ENCODE peak calls at places on chromosomes 7 and 10, in four cellular contexts. X is mucosa of gallbladder, F is GM23248, P is upper lobe of right lung. S is an unnamed sample.

GRCh38 chr7:7108931-7109330 is 73.4 kb upstream of the C1GALT1 start:
- DNase-seq in X (no peak), F (no peak), P (no peak), S (no peak)

GRCh38 chr10:61981460-61981859 is 80.0 kb downstream of the ARID5B start:
- DNase-seq in X (no peak), F (peak), P (no peak), S (no peak)

GRCh38 chr10:114313866-114314265 is 74.8 kb downstream of the VWA2 start:
- DNase-seq in X (no peak), F (no peak), P (no peak), S (no peak)

GRCh38 chr7:68381731-68382130 is 1216.5 kb upstream of the AUTS2 start:
- DNase-seq in X (no peak), F (no peak), P (no peak), S (no peak)

GRCh38 chr10:87700031-87700796 is 40.5 kb downstream of the PAPSS2 start:
- DNase-seq in X (no peak), F (peak), P (no peak), S (no peak)

GRCh38 chr10:96687317-96688012 is 32.8 kb downstream of the PIK3AP1 start:
- DNase-seq in X (no peak), F (no peak), P (no peak), S (no peak)

GRCh38 chr10:70672165-70672992 is at the start of gene ADAMTS14:
- DNase-seq in X (no peak), F (peak), P (peak), S (peak)

GRCh38 chr7:155190608-155191536 is 106.8 kb upstream of the INSIG1 start:
- DNase-seq in X (peak), F (peak), P (no peak), S (peak)

GRCh38 chr7:142455392-142455791 is 197.5 kb upstream of the PRSS58 start:
- DNase-seq in X (no peak), F (no peak), P (no peak), S (no peak)

GRCh38 chr10:112957589-112958202 is 7.6 kb downstream of the TCF7L2 start:
- DNase-seq in X (no peak), F (peak), P (no peak), S (no peak)

GRCh38 chr10:103512591-103513382 is 19.3 kb downstream of the NEURL1 start:
- DNase-seq in X (peak), F (no peak), P (peak), S (no peak)

GRCh38 chr10:6086375-6087233 is 2.2 kb upstream of the RBM17 start:
- DNase-seq in X (peak), F (peak), P (peak), S (peak)

GRCh38 chr7:87574630-87575029 is 26.1 kb downstream of the ABCB1 start:
- DNase-seq in X (no peak), F (peak), P (no peak), S (no peak)

GRCh38 chr7:74126220-74126880 is 42.7 kb downstream of the LIMK1 start:
- DNase-seq in X (no peak), F (no peak), P (no peak), S (no peak)

GRCh38 chr7:119281181-119281846 is 991.7 kb upstream of the KCND2 start:
- DNase-seq in X (no peak), F (no peak), P (no peak), S (no peak)

GRCh38 chr10:122258136-122259074 is 12.7 kb upstream of the BTBD16 start:
- DNase-seq in X (no peak), F (peak), P (no peak), S (no peak)

GRCh38 chr10:102153093-102153620 is 968 bp downstream of the NOLC1 start:
- DNase-seq in X (no peak), F (peak), P (no peak), S (no peak)

GRCh38 chr10:49115015-49115795 is at the start of gene VSTM4:
- DNase-seq in X (no peak), F (peak), P (peak), S (peak)

GRCh38 chr10:76618641-76619040 is 1019.0 kb downstream of the KCNMA1 start:
- DNase-seq in X (no peak), F (no peak), P (no peak), S (no peak)

GRCh38 chr10:63977329-63977923 is 456.2 kb downstream of the REEP3 start:
- DNase-seq in X (peak), F (peak), P (no peak), S (peak)

GRCh38 chr10:58625070-58625469 is 112.4 kb downstream of the BICC1 start:
- DNase-seq in X (no peak), F (peak), P (no peak), S (no peak)

GRCh38 chr10:30863516-30864210 is 168.0 kb downstream of the ZNF438 start:
- DNase-seq in X (no peak), F (peak), P (no peak), S (no peak)

GRCh38 chr7:94633025-94633341 is 22.9 kb downstream of the SGCE start:
- DNase-seq in X (no peak), F (no peak), P (no peak), S (no peak)

GRCh38 chr7:30143748-30144251 is 9.0 kb downstream of the MTURN start:
- DNase-seq in X (no peak), F (peak), P (no peak), S (no peak)

GRCh38 chr10:104033966-104034365 is 51.7 kb downstream of the COL17A1 start:
- DNase-seq in X (no peak), F (no peak), P (peak), S (no peak)

GRCh38 chr7:45259966-45260646 is 102.5 kb downstream of the RAMP3 start:
- DNase-seq in X (peak), F (peak), P (peak), S (peak)

GRCh38 chr7:70400829-70401380 is 731.0 kb upstream of the GALNT17 start:
- DNase-seq in X (no peak), F (no peak), P (no peak), S (no peak)

GRCh38 chr7:149794665-149795064 is 21.3 kb upstream of the ZNF467 start:
- DNase-seq in X (no peak), F (no peak), P (no peak), S (no peak)

GRCh38 chr7:28478661-28479060 is 66.3 kb downstream of the CREB5 start:
- DNase-seq in X (no peak), F (peak), P (no peak), S (no peak)

GRCh38 chr7:106476751-106477150 is 184.2 kb downstream of the CCDC71L start:
- DNase-seq in X (no peak), F (no peak), P (no peak), S (no peak)

GRCh38 chr7:64469673-64470072 is 93.2 kb downstream of the ZNF680 start:
- DNase-seq in X (no peak), F (no peak), P (no peak), S (no peak)

GRCh38 chr7:155263522-155264197 is 34.0 kb upstream of the INSIG1 start:
- DNase-seq in X (no peak), F (no peak), P (no peak), S (no peak)

GRCh38 chr10:110395350-110396283 is 90.9 kb upstream of the SMNDC1 start:
- DNase-seq in X (peak), F (peak), P (no peak), S (no peak)

GRCh38 chr7:157047148-157047547 is 36.7 kb upstream of the MNX1 start:
- DNase-seq in X (peak), F (no peak), P (no peak), S (no peak)

GRCh38 chr10:114957673-114958072 is 19.7 kb downstream of the TRUB1 start:
- DNase-seq in X (no peak), F (peak), P (no peak), S (no peak)

GRCh38 chr10:129971381-129972144 is 7.5 kb upstream of the EBF3 start:
- DNase-seq in X (peak), F (peak), P (peak), S (no peak)

GRCh38 chr7:105156731-105157130 is 142.7 kb downstream of the KMT2E start:
- DNase-seq in X (no peak), F (peak), P (no peak), S (no peak)

GRCh38 chr7:105136221-105136620 is 122.2 kb downstream of the KMT2E start:
- DNase-seq in X (no peak), F (peak), P (no peak), S (no peak)

GRCh38 chr7:145729701-145730100 is 386.9 kb upstream of the CNTNAP2 start:
- DNase-seq in X (no peak), F (no peak), P (no peak), S (no peak)